ENCODE peak calls at places on chromosome 5, in eight cellular contexts. One of them, this sample, is unnamed.

GRCh38 chr5:151924564-151925395 is at the start of gene GLRA1:
- DNase-seq in AG09309: no peak
- DNase-seq in A673: peak; percentile 74
- DNase-seq in fibroblast of pulmonary artery: peak; percentile 63
- DNase-seq in epithelial cell of esophagus: peak; percentile 63
- DNase-seq in spleen: no peak
- DNase-seq in lower lobe of right lung: peak; percentile 59
- DNase-seq in sigmoid colon: no peak
- DNase-seq in this sample: no peak

GRCh38 chr5:141182248-141182647 is at the start of gene PCDHB16:
- DNase-seq in AG09309: no peak
- DNase-seq in lower lobe of right lung: no peak
- DNase-seq in spleen: no peak
- DNase-seq in A673: peak; percentile 90
- DNase-seq in fibroblast of pulmonary artery: peak; percentile 16
- DNase-seq in sigmoid colon: peak; percentile 74
- DNase-seq in epithelial cell of esophagus: no peak
- DNase-seq in this sample: no peak

GRCh38 chr5:73815631-73816030 is 189.6 kb downstream of the ARHGEF28 start:
- DNase-seq in fibroblast of pulmonary artery: no peak
- DNase-seq in sigmoid colon: no peak
- DNase-seq in epithelial cell of esophagus: peak; percentile 91
- DNase-seq in AG09309: no peak
- DNase-seq in A673: no peak
- DNase-seq in spleen: no peak
- DNase-seq in lower lobe of right lung: no peak
- DNase-seq in this sample: no peak

GRCh38 chr5:32707394-32707997 is 3.6 kb upstream of the NPR3 start:
- DNase-seq in AG09309: no peak
- DNase-seq in sigmoid colon: no peak
- DNase-seq in fibroblast of pulmonary artery: peak; percentile 58
- DNase-seq in spleen: no peak
- DNase-seq in lower lobe of right lung: no peak
- DNase-seq in A673: peak; percentile 60
- DNase-seq in epithelial cell of esophagus: peak; percentile 36
- DNase-seq in this sample: no peak

GRCh38 chr5:5290674-5291334 is 131.7 kb upstream of the ICE1 start:
- DNase-seq in lower lobe of right lung: no peak
- DNase-seq in AG09309: no peak
- DNase-seq in A673: no peak
- DNase-seq in epithelial cell of esophagus: no peak
- DNase-seq in spleen: no peak
- DNase-seq in fibroblast of pulmonary artery: no peak
- DNase-seq in sigmoid colon: no peak
- DNase-seq in this sample: no peak

GRCh38 chr5:24804221-24804681 is 159.5 kb upstream of the CDH10 start:
- DNase-seq in epithelial cell of esophagus: no peak
- DNase-seq in sigmoid colon: no peak
- DNase-seq in A673: no peak
- DNase-seq in spleen: no peak
- DNase-seq in fibroblast of pulmonary artery: peak; percentile 2
- DNase-seq in lower lobe of right lung: no peak
- DNase-seq in AG09309: no peak
- DNase-seq in this sample: no peak

GRCh38 chr5:97494465-97494864 is 311.4 kb upstream of the RIOK2 start:
- DNase-seq in sigmoid colon: no peak
- DNase-seq in epithelial cell of esophagus: no peak
- DNase-seq in lower lobe of right lung: no peak
- DNase-seq in A673: no peak
- DNase-seq in spleen: no peak
- DNase-seq in AG09309: no peak
- DNase-seq in fibroblast of pulmonary artery: no peak
- DNase-seq in this sample: no peak

GRCh38 chr5:128877476-128877875 is 87.8 kb upstream of the SLC27A6 start:
- DNase-seq in AG09309: no peak
- DNase-seq in spleen: no peak
- DNase-seq in A673: no peak
- DNase-seq in lower lobe of right lung: no peak
- DNase-seq in sigmoid colon: no peak
- DNase-seq in epithelial cell of esophagus: no peak
- DNase-seq in fibroblast of pulmonary artery: no peak
- DNase-seq in this sample: no peak

GRCh38 chr5:143554918-143555477 is 151.5 kb upstream of the NR3C1 start:
- DNase-seq in AG09309: no peak
- DNase-seq in epithelial cell of esophagus: peak; percentile 82
- DNase-seq in sigmoid colon: no peak
- DNase-seq in lower lobe of right lung: no peak
- DNase-seq in fibroblast of pulmonary artery: peak; percentile 41
- DNase-seq in spleen: no peak
- DNase-seq in A673: no peak
- DNase-seq in this sample: no peak

GRCh38 chr5:161546463-161547301 is at the start of gene GABRB2:
- DNase-seq in sigmoid colon: peak; percentile 69
- DNase-seq in epithelial cell of esophagus: peak; percentile 24
- DNase-seq in AG09309: no peak
- DNase-seq in spleen: no peak
- DNase-seq in lower lobe of right lung: peak; percentile 58
- DNase-seq in fibroblast of pulmonary artery: peak; percentile 39
- DNase-seq in A673: peak; percentile 48
- DNase-seq in this sample: no peak

GRCh38 chr5:16886366-16886736 is 49.7 kb downstream of the MYO10 start:
- DNase-seq in fibroblast of pulmonary artery: peak; percentile 98
- DNase-seq in sigmoid colon: no peak
- DNase-seq in lower lobe of right lung: no peak
- DNase-seq in AG09309: peak; percentile 93
- DNase-seq in epithelial cell of esophagus: no peak
- DNase-seq in spleen: no peak
- DNase-seq in A673: no peak
- DNase-seq in this sample: no peak

GRCh38 chr5:143177263-143177994 is 226.1 kb downstream of the NR3C1 start:
- DNase-seq in A673: peak; percentile 39
- DNase-seq in sigmoid colon: no peak
- DNase-seq in lower lobe of right lung: no peak
- DNase-seq in fibroblast of pulmonary artery: peak; percentile 95
- DNase-seq in AG09309: peak; percentile 98
- DNase-seq in epithelial cell of esophagus: peak; percentile 100
- DNase-seq in spleen: no peak
- DNase-seq in this sample: peak; percentile 98

GRCh38 chr5:43514471-43514815 is 505 bp downstream of the C5orf34 start:
- DNase-seq in A673: no peak
- DNase-seq in lower lobe of right lung: no peak
- DNase-seq in spleen: no peak
- DNase-seq in sigmoid colon: no peak
- DNase-seq in epithelial cell of esophagus: peak; percentile 86
- DNase-seq in fibroblast of pulmonary artery: peak; percentile 72
- DNase-seq in AG09309: peak; percentile 27
- DNase-seq in this sample: peak; percentile 25

GRCh38 chr5:78716221-78716620 is 67.6 kb upstream of the LHFPL2 start:
- DNase-seq in AG09309: no peak
- DNase-seq in lower lobe of right lung: no peak
- DNase-seq in fibroblast of pulmonary artery: no peak
- DNase-seq in epithelial cell of esophagus: no peak
- DNase-seq in A673: no peak
- DNase-seq in spleen: no peak
- DNase-seq in sigmoid colon: no peak
- DNase-seq in this sample: peak; percentile 79

GRCh38 chr5:139639619-139640431 is 8.3 kb upstream of the CXXC5 start:
- DNase-seq in fibroblast of pulmonary artery: no peak
- DNase-seq in lower lobe of right lung: no peak
- DNase-seq in epithelial cell of esophagus: peak; percentile 40
- DNase-seq in AG09309: no peak
- DNase-seq in spleen: peak; percentile 79
- DNase-seq in A673: no peak
- DNase-seq in sigmoid colon: peak; percentile 76
- DNase-seq in this sample: no peak

GRCh38 chr5:55276771-55277170 is 30.7 kb downstream of the DHX29 start:
- DNase-seq in epithelial cell of esophagus: peak; percentile 71
- DNase-seq in sigmoid colon: no peak
- DNase-seq in spleen: no peak
- DNase-seq in A673: no peak
- DNase-seq in lower lobe of right lung: no peak
- DNase-seq in fibroblast of pulmonary artery: no peak
- DNase-seq in AG09309: peak; percentile 10
- DNase-seq in this sample: peak; percentile 15

GRCh38 chr5:141558150-141558549 is 60.6 kb downstream of the DIAPH1 start:
- DNase-seq in sigmoid colon: no peak
- DNase-seq in AG09309: no peak
- DNase-seq in fibroblast of pulmonary artery: peak; percentile 74
- DNase-seq in A673: peak; percentile 18
- DNase-seq in epithelial cell of esophagus: no peak
- DNase-seq in spleen: no peak
- DNase-seq in lower lobe of right lung: no peak
- DNase-seq in this sample: no peak

GRCh38 chr5:21773456-21773855 is 1079.7 kb downstream of the CDH12 start:
- DNase-seq in A673: no peak
- DNase-seq in epithelial cell of esophagus: peak; percentile 26
- DNase-seq in AG09309: no peak
- DNase-seq in lower lobe of right lung: no peak
- DNase-seq in spleen: no peak
- DNase-seq in sigmoid colon: no peak
- DNase-seq in fibroblast of pulmonary artery: no peak
- DNase-seq in this sample: no peak

GRCh38 chr5:179211076-179211475 is 134.2 kb downstream of the ADAMTS2 start:
- DNase-seq in epithelial cell of esophagus: no peak
- DNase-seq in lower lobe of right lung: no peak
- DNase-seq in fibroblast of pulmonary artery: no peak
- DNase-seq in spleen: no peak
- DNase-seq in AG09309: no peak
- DNase-seq in A673: no peak
- DNase-seq in sigmoid colon: no peak
- DNase-seq in this sample: no peak

DNA sequence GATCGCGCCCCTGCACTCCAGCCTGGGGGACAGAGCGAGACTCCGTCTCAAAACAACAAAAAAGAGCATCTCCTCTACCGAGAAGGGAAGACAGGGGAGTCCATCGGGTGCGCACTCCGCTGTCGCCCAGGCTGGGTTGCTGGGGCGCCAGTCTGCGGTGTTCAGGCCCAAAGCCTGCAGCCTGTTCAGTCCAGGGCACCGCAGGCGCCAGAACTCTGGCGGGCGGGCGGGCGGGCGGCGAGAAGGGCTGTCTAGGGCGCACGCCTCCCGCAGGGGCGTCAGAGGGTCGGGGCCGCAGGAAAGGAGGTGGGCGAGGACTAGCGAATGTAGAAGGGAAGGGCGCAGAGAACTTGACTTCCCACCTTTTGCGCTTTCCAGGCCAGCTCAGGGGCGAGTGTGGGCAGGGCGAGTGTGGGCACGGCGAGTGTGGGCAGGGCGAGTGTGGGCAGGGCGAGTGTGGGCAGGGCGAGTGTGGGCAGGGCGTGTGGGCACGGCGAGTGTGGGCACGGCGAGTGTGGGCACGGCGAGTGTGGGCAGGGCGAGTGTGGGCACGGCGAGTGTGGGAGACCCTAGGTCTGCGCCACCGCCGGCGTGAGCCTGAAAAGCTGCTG is 10.5 kb downstream of the PROP1 start:
- DNase-seq in A673: no peak
- DNase-seq in sigmoid colon: no peak
- DNase-seq in epithelial cell of esophagus: no peak
- DNase-seq in fibroblast of pulmonary artery: no peak
- DNase-seq in lower lobe of right lung: no peak
- DNase-seq in AG09309: no peak
- DNase-seq in spleen: no peak
- DNase-seq in this sample: no peak
- H3K4me3 ChIP-seq in A673: no peak overlapping the region
- H3K4me3 ChIP-seq in sigmoid colon: no peak overlapping the region
- H3K4me3 ChIP-seq in epithelial cell of esophagus: no peak overlapping the region
- H3K4me3 ChIP-seq in fibroblast of pulmonary artery: no peak overlapping the region
- H3K4me3 ChIP-seq in lower lobe of right lung: no peak overlapping the region
- H3K4me3 ChIP-seq in AG09309: no peak overlapping the region
- H3K4me3 ChIP-seq in spleen: peak overlapping the region; percentile 49
- H3K4me3 ChIP-seq in this sample: no peak overlapping the region

GRCh38 chr5:127028822-127029457 is 1.4 kb downstream of the MARCHF3 start:
- DNase-seq in AG09309: no peak
- DNase-seq in lower lobe of right lung: peak; percentile 50
- DNase-seq in spleen: no peak
- DNase-seq in A673: no peak
- DNase-seq in sigmoid colon: no peak
- DNase-seq in fibroblast of pulmonary artery: no peak
- DNase-seq in epithelial cell of esophagus: no peak
- DNase-seq in this sample: no peak
- TF ChIP-seq CTCF in AG09309: no peak
- TF ChIP-seq CTCF in lower lobe of right lung: no peak
- TF ChIP-seq CTCF in spleen: no peak
- TF ChIP-seq CTCF in A673: no peak
- TF ChIP-seq CTCF in sigmoid colon: no peak
- TF ChIP-seq CTCF in fibroblast of pulmonary artery: no peak
- TF ChIP-seq CTCF in epithelial cell of esophagus: no peak
- TF ChIP-seq CTCF in this sample: no peak

DNA sequence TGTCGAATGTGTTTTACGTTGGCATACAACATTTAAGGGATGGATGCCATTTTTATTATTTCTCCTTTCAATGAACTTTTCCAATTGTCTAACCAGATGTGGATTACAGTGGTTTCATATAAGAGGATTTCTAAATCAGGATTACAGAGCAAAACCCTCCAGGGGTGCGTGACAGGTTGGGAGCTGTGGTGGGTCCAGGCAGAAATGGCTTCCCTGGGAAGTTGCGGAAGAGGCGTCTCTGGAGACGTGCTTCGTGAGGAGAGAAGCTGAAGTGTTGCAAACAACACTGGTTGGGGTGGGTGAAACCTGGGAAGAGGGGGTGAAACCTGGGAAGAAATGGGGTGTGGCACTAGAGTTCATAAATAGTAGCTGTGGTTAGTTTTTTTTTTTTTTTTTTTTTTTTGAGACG is 4.5 kb upstream of the RPL26L1 start:
- DNase-seq in sigmoid colon: no peak
- DNase-seq in spleen: no peak
- DNase-seq in lower lobe of right lung: no peak
- DNase-seq in fibroblast of pulmonary artery: no peak
- DNase-seq in AG09309: peak; percentile 61
- DNase-seq in epithelial cell of esophagus: no peak
- DNase-seq in A673: no peak
- DNase-seq in this sample: no peak
- H3K4me3 ChIP-seq in sigmoid colon: no peak overlapping the region
- H3K4me3 ChIP-seq in spleen: no peak overlapping the region
- H3K4me3 ChIP-seq in lower lobe of right lung: no peak overlapping the region
- H3K4me3 ChIP-seq in fibroblast of pulmonary artery: no peak overlapping the region
- H3K4me3 ChIP-seq in AG09309: peak overlapping the region; percentile 16
- H3K4me3 ChIP-seq in epithelial cell of esophagus: no peak overlapping the region
- H3K4me3 ChIP-seq in A673: no peak overlapping the region
- H3K4me3 ChIP-seq in this sample: no peak overlapping the region

DNA sequence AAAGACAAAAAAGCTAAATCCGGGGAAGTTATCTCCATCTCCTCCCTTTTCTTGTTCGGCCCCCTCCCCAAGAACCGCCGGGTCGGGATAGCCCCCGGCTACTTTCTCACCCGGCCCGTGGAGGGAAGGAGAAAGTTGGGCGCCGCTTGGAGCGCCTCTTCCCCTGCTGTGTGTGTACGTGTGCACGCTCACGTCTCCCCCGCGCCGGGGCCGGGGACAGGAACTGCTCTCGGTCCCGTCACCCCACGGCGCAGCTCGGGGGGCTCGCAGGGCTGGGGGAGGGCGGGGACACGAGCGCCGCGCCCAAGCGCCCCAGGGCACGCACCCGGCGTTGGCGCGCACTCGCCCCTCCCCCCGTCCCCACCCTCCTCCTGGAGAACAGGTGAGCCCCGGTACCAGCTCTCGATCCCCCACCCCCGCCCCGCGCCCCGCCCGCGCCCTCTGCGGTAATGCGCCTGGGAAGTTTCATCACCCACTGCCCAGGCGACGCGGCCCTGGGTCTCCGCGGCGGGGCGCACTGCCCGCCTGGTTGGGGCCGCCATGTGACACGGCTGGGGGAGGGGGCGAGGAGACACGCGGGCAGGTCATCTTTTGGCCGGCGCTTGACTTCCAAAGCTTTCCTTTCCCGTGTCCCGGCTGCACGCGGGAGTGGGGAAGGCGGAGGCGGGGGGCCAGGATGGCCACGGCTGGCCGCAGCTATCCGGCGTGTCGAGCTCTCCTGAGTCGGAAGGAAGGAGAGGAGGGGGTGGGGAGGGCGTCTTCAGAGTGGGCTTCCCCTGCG is 1.3 kb upstream of the STC2 start:
- DNase-seq in AG09309: no peak
- DNase-seq in fibroblast of pulmonary artery: peak; percentile 24
- DNase-seq in sigmoid colon: no peak
- DNase-seq in spleen: no peak
- DNase-seq in lower lobe of right lung: no peak
- DNase-seq in epithelial cell of esophagus: peak; percentile 41
- DNase-seq in A673: peak; percentile 24
- DNase-seq in this sample: no peak
- TF ChIP-seq CTCF in AG09309: no peak
- TF ChIP-seq CTCF in fibroblast of pulmonary artery: no peak
- TF ChIP-seq CTCF in sigmoid colon: no peak
- TF ChIP-seq CTCF in spleen: no peak
- TF ChIP-seq CTCF in lower lobe of right lung: no peak
- TF ChIP-seq CTCF in epithelial cell of esophagus: no peak
- TF ChIP-seq CTCF in A673: peak; percentile 8
- TF ChIP-seq CTCF in this sample: no peak

This sample was measured in epithelial cell of proximal tubule.